ENCODE peak calls at places on chromosomes 5 and 9, in four cellular contexts. S, E, J and V are unnamed samples.

GRCh38 chr5:96584712-96585111 is 77.5 kb upstream of the CAST start:
- DNase-seq in S (no peak), E (no peak), J (no peak), V (no peak)

GRCh38 chr5:66742083-66742895 is 146.1 kb downstream of the MAST4 start:
- DNase-seq in S (no peak), E (no peak), J (no peak), V (no peak)

GRCh38 chr5:131640043-131640856 is 5.2 kb upstream of the RAPGEF6 start:
- DNase-seq in S (peak; percentile 38), E (peak; percentile 49), J (peak; percentile 45), V (peak; percentile 22)

GRCh38 chr9:98129451-98129881 is 10.4 kb upstream of the TRIM14 start:
- DNase-seq in S (peak; percentile 65), E (no peak), J (no peak), V (no peak)

GRCh38 chr9:82466616-82467251 is 478.2 kb downstream of the SPATA31D1 start:
- DNase-seq in S (no peak), E (no peak), J (no peak), V (no peak)

GRCh38 chr9:99057665-99058625 is 47.0 kb upstream of the TGFBR1 start:
- DNase-seq in S (peak; percentile 54), E (no peak), J (peak; percentile 41), V (peak; percentile 47)

GRCh38 chr5:142310803-142311202 is 14.0 kb downstream of the SPRY4 start:
- DNase-seq in S (no peak), E (no peak), J (no peak), V (no peak)

GRCh38 chr9:104374711-104375110 is 129.4 kb upstream of the OR13F1 start:
- DNase-seq in S (no peak), E (no peak), J (no peak), V (no peak)

GRCh38 chr9:136865768-136866103 is 372 bp downstream of the EDF1 start:
- DNase-seq in S (no peak), E (no peak), J (no peak), V (no peak)

GRCh38 chr5:6861667-6862066 is 148.4 kb downstream of the TENT4A start:
- DNase-seq in S (no peak), E (no peak), J (no peak), V (no peak)

GRCh38 chr5:123554601-123555000 is 42.6 kb downstream of the CSNK1G3 start:
- DNase-seq in S (no peak), E (no peak), J (no peak), V (no peak)

GRCh38 chr5:180086816-180087426 is 15.4 kb upstream of the RNF130 start:
- DNase-seq in S (no peak), E (no peak), J (no peak), V (no peak)

GRCh38 chr5:119393746-119394145 is 37.9 kb downstream of the TNFAIP8 start:
- DNase-seq in S (no peak), E (peak; percentile 23), J (no peak), V (no peak)

GRCh38 chr9:69412741-69413150 is 87.7 kb downstream of the ENTREP1 start:
- DNase-seq in S (peak; percentile 32), E (peak; percentile 64), J (peak; percentile 59), V (no peak)

GRCh38 chr9:78972303-78973002 is 599.3 kb upstream of the TLE4 start:
- DNase-seq in S (no peak), E (no peak), J (no peak), V (no peak)

GRCh38 chr9:650362-650761 is 191.1 kb upstream of the DMRT1 start:
- DNase-seq in S (no peak), E (no peak), J (no peak), V (no peak)

GRCh38 chr5:132487841-132488555 is 2.6 kb downstream of the IRF1 start:
- DNase-seq in S (peak; percentile 41), E (no peak), J (no peak), V (no peak)

GRCh38 chr5:155728857-155729683 is 597.9 kb upstream of the SGCD start:
- DNase-seq in S (no peak), E (no peak), J (no peak), V (peak; percentile 28)

GRCh38 chr5:154202379-154203260 is 12.1 kb downstream of the GALNT10 start:
- DNase-seq in S (peak; percentile 77), E (no peak), J (no peak), V (peak; percentile 75)

GRCh38 chr9:98330831-98331230 is 75.4 kb upstream of the TBC1D2 start:
- DNase-seq in S (no peak), E (no peak), J (peak; percentile 46), V (no peak)

GRCh38 chr9:109940536-109940935 is 160.5 kb downstream of the PALM2AKAP2 start:
- DNase-seq in S (no peak), E (no peak), J (no peak), V (no peak)

DNA sequence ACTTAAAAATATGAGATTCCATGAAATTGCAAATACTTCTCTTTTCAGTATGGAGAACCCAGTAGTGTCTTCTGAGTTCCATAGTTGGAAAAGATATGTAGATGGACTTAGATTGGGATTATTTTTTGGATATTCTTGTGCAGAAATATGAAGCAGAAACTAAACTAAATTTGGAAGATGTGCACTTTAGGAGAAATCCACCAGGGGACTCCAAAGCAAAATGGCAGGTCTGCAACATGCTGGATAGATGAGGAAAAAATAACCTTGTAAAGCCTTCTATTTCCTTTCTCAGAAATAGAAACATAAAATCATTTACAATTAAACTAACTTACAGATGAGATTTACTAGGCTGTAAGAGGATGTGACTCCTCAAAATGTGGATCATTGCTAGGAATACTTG is 49.2 kb upstream of the MINAR2 start:
- DNase-seq in S (no peak), E (no peak), J (no peak), V (no peak)
- TF ChIP-seq CTCF in S (no peak), E (no peak), J (peak; percentile 23), V (no peak)

DNA sequence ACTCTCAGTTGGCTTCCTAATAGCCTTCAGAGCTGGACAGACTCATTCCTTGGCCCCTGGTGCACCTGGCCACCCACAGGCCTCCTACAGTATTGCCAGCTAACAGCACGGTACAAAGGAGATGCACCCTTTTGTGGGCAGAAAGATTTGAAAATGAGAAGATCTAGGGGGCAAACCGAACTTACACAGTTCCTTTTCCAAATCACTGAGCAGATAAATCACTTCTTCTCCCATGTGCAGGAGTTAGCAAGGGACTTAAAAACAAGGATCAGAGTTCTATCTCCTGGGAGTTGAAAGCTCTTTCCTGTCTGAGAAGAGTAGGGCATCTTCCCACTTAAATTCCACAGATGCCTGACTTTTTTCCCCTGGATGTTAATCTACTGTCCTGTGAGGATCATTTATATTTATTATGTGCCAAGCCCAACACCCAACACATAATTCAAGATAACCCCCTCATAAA is 207.4 kb upstream of the DAPK1 start:
- DNase-seq in S (no peak), E (peak; percentile 17), J (no peak), V (no peak)
- TF ChIP-seq CTCF in S (no peak), E (no peak), J (peak; percentile 39), V (no peak)

DNA sequence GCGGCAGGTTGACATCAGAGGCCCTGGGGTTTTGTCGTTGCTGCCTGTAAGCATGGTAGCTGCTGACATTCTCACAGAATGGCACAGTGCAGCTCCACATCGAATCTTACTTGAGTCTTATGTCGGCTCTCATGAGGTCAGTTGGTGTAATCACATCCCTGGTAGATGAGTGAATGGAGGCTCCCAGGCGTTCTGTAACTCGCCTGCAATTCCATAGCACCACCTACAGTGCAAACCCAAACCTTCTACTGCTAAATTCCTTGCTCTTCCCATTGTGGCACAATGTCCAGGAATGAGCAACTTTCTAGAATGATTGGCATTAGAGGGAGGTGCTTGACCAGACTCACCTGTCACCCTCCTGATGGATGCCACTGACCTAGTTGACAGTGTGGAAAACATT is 578.4 kb downstream of the CCDC171 start:
- DNase-seq in S (no peak), E (no peak), J (no peak), V (no peak)
- TF ChIP-seq CTCF in S (no peak), E (no peak), J (no peak), V (no peak)

GRCh38 chr5:151523335-151523734 is 67.8 kb downstream of the FAT2 start:
- DNase-seq in S (peak; percentile 81), E (peak; percentile 73), J (peak; percentile 34), V (peak; percentile 75)

GRCh38 chr5:151517122-151517920 is 69.9 kb downstream of the SLC36A1 start:
- DNase-seq in S (no peak), E (no peak), J (no peak), V (no peak)

DNA sequence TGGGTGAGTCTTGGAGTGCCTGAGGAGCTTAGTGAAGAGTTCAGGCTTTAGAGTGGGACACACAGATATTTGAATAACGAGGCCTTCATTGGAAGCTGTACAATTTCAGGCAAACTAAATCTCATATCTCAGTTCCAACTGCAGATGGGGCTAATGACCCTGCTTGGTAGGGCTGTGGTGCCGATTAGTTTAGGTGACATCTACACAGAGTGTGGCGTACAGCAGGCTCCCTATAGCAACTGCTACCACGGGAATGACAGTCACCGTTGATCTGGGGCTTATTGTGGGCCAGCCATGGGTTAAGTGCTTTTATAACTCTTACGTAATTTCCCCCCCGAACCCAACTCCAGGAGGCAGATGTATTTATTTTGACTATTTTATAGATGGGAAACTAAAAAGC is 70.8 kb downstream of the FAT2 start:
- DNase-seq in S (no peak), E (no peak), J (no peak), V (no peak)
- TF ChIP-seq CTCF in S (no peak), E (no peak), J (no peak), V (peak; percentile 7)

GRCh38 chr5:181212934-181213333 is 7.9 kb upstream of the TRIM7 start:
- DNase-seq in S (no peak), E (no peak), J (no peak), V (no peak)

GRCh38 chr5:181207214-181207959 is 2.4 kb upstream of the TRIM7 start:
- DNase-seq in S (peak; percentile 63), E (peak; percentile 82), J (peak; percentile 84), V (peak; percentile 73)

GRCh38 chr5:181207960-181208253 is 2.9 kb upstream of the TRIM7 start:
- DNase-seq in S (no peak), E (no peak), J (no peak), V (no peak)

GRCh38 chr5:181212080-181212479 is 7.1 kb upstream of the TRIM7 start:
- DNase-seq in S (no peak), E (no peak), J (no peak), V (no peak)

DNA sequence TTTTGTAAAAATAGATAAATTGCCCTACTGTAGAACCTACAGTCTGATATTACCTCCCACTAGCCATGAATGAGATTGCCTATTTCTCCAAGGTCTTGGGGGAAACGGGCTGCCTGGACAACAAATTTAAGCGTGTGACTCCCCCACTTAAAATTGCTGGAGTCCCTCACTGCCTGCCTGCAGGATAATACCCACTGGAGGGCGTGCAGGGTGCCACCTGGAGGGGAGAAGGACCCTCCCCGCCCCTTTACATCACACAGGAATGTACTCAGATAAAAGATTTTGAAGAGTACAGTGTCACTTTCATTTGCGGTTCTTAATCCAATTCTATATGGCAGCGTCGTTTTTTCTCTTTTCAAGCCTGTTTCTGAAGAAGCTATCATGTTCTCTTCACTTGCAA is 6.2 kb upstream of the TRIM7 start:
- DNase-seq in S (no peak), E (no peak), J (no peak), V (no peak)
- TF ChIP-seq CTCF in S (no peak), E (no peak), J (no peak), V (peak; percentile 11)

DNA sequence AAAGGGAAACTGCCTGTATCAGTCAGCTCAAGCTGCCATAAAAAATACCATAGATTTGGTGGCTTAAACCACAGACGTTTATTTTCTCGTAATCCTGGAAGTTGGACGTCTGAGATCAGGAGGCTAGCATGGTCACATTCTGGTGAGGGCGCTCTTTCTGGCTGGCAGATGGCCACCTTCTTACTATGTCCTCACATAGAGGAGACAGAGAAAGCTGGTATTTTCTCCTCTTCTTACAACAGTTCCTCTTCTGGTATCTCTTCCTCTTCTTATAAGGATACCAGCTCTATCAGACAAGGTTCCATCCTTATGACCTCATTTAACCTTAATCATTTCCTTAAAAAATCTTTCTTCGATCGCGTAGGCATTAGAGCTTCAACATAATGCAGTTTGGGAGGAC is 50.6 kb upstream of the RFX3 start:
- DNase-seq in S (no peak), E (no peak), J (no peak), V (no peak)
- TF ChIP-seq CTCF in S (no peak), E (no peak), J (no peak), V (no peak)

GRCh38 chr5:87598460-87598859 is 185.7 kb upstream of the CCNH start:
- DNase-seq in S (no peak), E (no peak), J (no peak), V (no peak)
- TF ChIP-seq CTCF in S (no peak), E (no peak), J (no peak), V (no peak)